ENCODE peak calls at places on chromosomes 12 and 14, in five cellular contexts. O is AG09319, L is adrenal gland, X is hepatocyte, D is HFF-Myc. E is an unnamed sample.

GRCh38 chr12:121657305-121658008 is 12.0 kb downstream of the MORN3 start:
- DNase-seq in D (no peak), X (no peak), O (no peak), L (no peak), E (no peak)

GRCh38 chr12:8987163-8987562 is 2.2 kb upstream of the KLRG1 start:
- DNase-seq in L (no peak), O (no peak), D (no peak), X (no peak), E (no peak)

GRCh38 chr12:122849352-122850047 is 14.2 kb downstream of the HIP1R start:
- DNase-seq in D (no peak), O (no peak), X (no peak), L (no peak), E (no peak)

GRCh38 chr14:28751467-28752058 is 15.0 kb upstream of the FOXG1 start:
- DNase-seq in O (no peak), X (peak), L (peak), D (peak), E (peak)

GRCh38 chr12:87784350-87784749 is 244.9 kb downstream of the C12orf50 start:
- DNase-seq in L (no peak), D (no peak), O (no peak), X (no peak), E (no peak)

GRCh38 chr12:8078400-8078799 is 3.7 kb upstream of the NECAP1 start:
- DNase-seq in X (peak), L (no peak), O (peak), D (peak), E (no peak)

GRCh38 chr14:78644824-78645559 is 474.8 kb downstream of the NRXN3 start:
- DNase-seq in L (no peak), D (no peak), X (no peak), O (no peak), E (no peak)

GRCh38 chr12:127987199-127987901 is 279.6 kb upstream of the TMEM132C start:
- DNase-seq in D (no peak), L (peak), X (no peak), O (no peak), E (no peak)

GRCh38 chr12:18320036-18320617 is 58.8 kb downstream of the PIK3C2G start:
- DNase-seq in D (peak), O (peak), L (no peak), X (peak), E (no peak)

GRCh38 chr12:49974231-49974675 is 1.5 kb downstream of the AQP6 start:
- DNase-seq in L (peak), D (peak), X (peak), O (peak), E (no peak)
- TF ChIP-seq CTCF in L (peak), D (peak), X (peak), O (peak), E (peak)

GRCh38 chr14:90785474-90785873 is 30.8 kb downstream of the TTC7B start:
- DNase-seq in L (no peak), O (no peak), D (peak), X (no peak), E (no peak)
- TF ChIP-seq CTCF in L (no peak), O (no peak), D (peak), X (no peak), E (no peak)

GRCh38 chr12:49019120-49019430 is 499 bp upstream of the PRKAG1 start:
- DNase-seq in X (no peak), L (no peak), D (no peak), O (no peak), E (no peak)

GRCh38 chr12:49020441-49020840 is 1.9 kb upstream of the PRKAG1 start:
- DNase-seq in D (no peak), L (no peak), O (no peak), X (no peak), E (no peak)

GRCh38 chr12:49018282-49019119 is at the start of gene PRKAG1:
- DNase-seq in D (peak), L (peak), X (peak), O (peak), E (peak)

GRCh38 chr12:49021292-49021915 is 2.8 kb upstream of the PRKAG1 start:
- DNase-seq in D (no peak), X (no peak), L (no peak), O (no peak), E (no peak)

GRCh38 chr12:49019435-49020317 is 1.1 kb upstream of the PRKAG1 start:
- DNase-seq in L (peak), X (peak), O (no peak), D (no peak), E (no peak)
- TF ChIP-seq CTCF in L (no peak), X (peak), O (peak), D (peak), E (peak)

GRCh38 chr14:93132472-93133065 is 16.8 kb upstream of the ITPK1 start:
- DNase-seq in X (peak), O (no peak), L (peak), D (no peak), E (no peak)
- TF ChIP-seq CTCF in X (peak), O (peak), L (peak), D (peak), E (peak)

DNA sequence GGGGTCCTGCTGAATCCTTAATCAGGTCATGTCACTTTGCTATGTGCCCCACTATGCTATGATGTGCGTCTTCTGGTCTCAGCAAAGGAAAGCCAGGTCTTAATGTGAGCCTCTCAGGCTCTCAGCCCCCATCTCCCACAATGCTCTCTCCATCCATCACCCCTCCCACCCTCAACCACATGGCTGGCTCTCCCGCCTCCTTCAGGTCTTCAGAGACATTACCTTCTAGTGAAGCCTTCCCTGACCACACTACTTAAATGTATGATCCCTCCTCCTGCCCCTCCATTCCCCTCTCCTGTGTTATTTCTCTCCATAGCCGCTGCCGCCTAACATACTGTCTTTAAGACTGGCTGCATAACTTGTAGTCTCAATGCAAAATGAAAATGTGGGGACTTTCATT is 50.5 kb downstream of the KRT80 start:
- DNase-seq in L (no peak), X (no peak), D (no peak), O (no peak), E (no peak)
- TF ChIP-seq CTCF in L (no peak), X (no peak), D (peak), O (no peak), E (peak)

GRCh38 chr14:45201908-45202307 is 51.1 kb downstream of the MIS18BP1 start:
- DNase-seq in X (peak), O (no peak), L (no peak), D (no peak), E (no peak)
- TF ChIP-seq CTCF in X (peak), O (peak), L (no peak), D (peak), E (no peak)

GRCh38 chr14:106286697-106287290 is 760.4 kb downstream of the TMEM121 start:
- DNase-seq in D (no peak), O (no peak), X (no peak), L (no peak), E (no peak)
- TF ChIP-seq CTCF in D (peak), O (no peak), X (no peak), L (no peak), E (no peak)

GRCh38 chr14:102321456-102322101 is 2.0 kb downstream of the ZNF839 start:
- DNase-seq in D (no peak), O (no peak), L (no peak), X (peak), E (no peak)

GRCh38 chr14:102320033-102320660 is 601 bp downstream of the ZNF839 start:
- DNase-seq in D (no peak), X (peak), O (no peak), L (peak), E (no peak)

GRCh38 chr14:102320671-102321455 is 1.3 kb downstream of the ZNF839 start:
- DNase-seq in O (no peak), L (no peak), X (no peak), D (no peak), E (no peak)

GRCh38 chr14:102325791-102326345 is 6.3 kb downstream of the ZNF839 start:
- DNase-seq in L (no peak), D (no peak), X (no peak), O (no peak), E (no peak)

DNA sequence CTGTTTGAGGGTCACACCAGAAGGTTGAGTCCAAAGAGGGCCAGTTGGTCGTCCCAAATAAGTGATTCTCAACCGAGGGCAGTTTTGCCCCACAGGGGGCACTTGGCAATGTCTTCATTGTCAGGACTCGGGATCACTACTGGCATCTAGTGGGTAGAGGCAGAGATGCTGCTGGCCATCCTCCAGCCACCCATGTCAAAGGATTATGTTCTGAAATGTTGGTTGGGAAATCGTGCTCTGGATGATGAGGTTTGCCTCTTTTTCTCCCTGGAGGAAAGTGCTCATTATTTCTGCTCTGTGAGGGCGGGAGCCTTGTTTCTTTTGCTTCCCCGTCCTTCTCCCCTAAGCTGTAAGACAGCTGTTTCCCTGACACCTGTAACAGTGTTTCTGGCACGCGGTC is 3.6 kb downstream of the ZNF839 start:
- DNase-seq in D (no peak), L (peak), X (peak), O (peak), E (no peak)
- TF ChIP-seq CTCF in D (peak), L (peak), X (peak), O (peak), E (peak)